ENCODE peak calls at places on chromosomes 12 and 14, in four cellular contexts. I is IMR-90, B is neuronal stem cell, Z is mesendoderm. Y is an unnamed sample.

GRCh38 chr12:27142102-27142721 is 59.8 kb upstream of the C12orf71 start:
- DNase-seq in I (peak), B (peak), Z (peak), Y (peak)

GRCh38 chr12:43836455-43836989 is 641 bp downstream of the TMEM117 start:
- DNase-seq in I (peak), B (no peak), Z (no peak), Y (no peak)

GRCh38 chr14:94969766-94970165 is 187.6 kb downstream of the DICER1 start:
- DNase-seq in I (no peak), B (no peak), Z (no peak), Y (no peak)

GRCh38 chr14:44448816-44449411 is 58.2 kb downstream of the FSCB start:
- DNase-seq in I (no peak), B (no peak), Z (peak), Y (no peak)

GRCh38 chr14:52876311-52876710 is 74.5 kb downstream of the FERMT2 start:
- DNase-seq in I (peak), B (no peak), Z (peak), Y (peak)

GRCh38 chr12:124294686-124295315 is at the start of gene RFLNA:
- DNase-seq in I (no peak), B (peak), Z (peak), Y (peak)

GRCh38 chr12:130819248-130819576 is 19.8 kb downstream of the STX2 start:
- DNase-seq in I (no peak), B (no peak), Z (no peak), Y (no peak)

GRCh38 chr14:71242237-71242748 is 335.0 kb downstream of the PCNX1 start:
- DNase-seq in I (peak), B (no peak), Z (peak), Y (no peak)

GRCh38 chr12:119115296-119115905 is 63.3 kb upstream of the HSPB8 start:
- DNase-seq in I (peak), B (peak), Z (peak), Y (peak)

GRCh38 chr12:10088955-10089354 is 9.8 kb downstream of the CLEC1A start:
- DNase-seq in I (no peak), B (no peak), Z (peak), Y (no peak)

GRCh38 chr12:131912526-131913274 is 16.4 kb upstream of the PUS1 start:
- DNase-seq in I (peak), B (no peak), Z (peak), Y (no peak)

GRCh38 chr12:104121001-104121400 is 17.0 kb downstream of the NFYB start:
- DNase-seq in I (peak), B (no peak), Z (peak), Y (no peak)

GRCh38 chr12:28869197-28869596 is 279.9 kb upstream of the FAR2 start:
- DNase-seq in I (peak), B (no peak), Z (no peak), Y (peak)

GRCh38 chr12:69534389-69534822 is 50.9 kb upstream of the CCT2 start:
- DNase-seq in I (peak), B (peak), Z (peak), Y (peak)

GRCh38 chr12:3215410-3215975 is 138.3 kb downstream of the TSPAN9 start:
- DNase-seq in I (no peak), B (no peak), Z (no peak), Y (no peak)

GRCh38 chr12:104866286-104866685 is 91.8 kb downstream of the SLC41A2 start:
- DNase-seq in I (peak), B (no peak), Z (no peak), Y (no peak)

GRCh38 chr14:72518809-72519377 is 375.0 kb downstream of the DPF3 start:
- DNase-seq in I (no peak), B (no peak), Z (no peak), Y (no peak)

GRCh38 chr12:117119592-117120198 is 20.5 kb upstream of the TESC start:
- DNase-seq in I (no peak), B (peak), Z (peak), Y (peak)

GRCh38 chr12:96489392-96490056 is at the start of gene CFAP54:
- DNase-seq in I (peak), B (peak), Z (peak), Y (peak)

GRCh38 chr14:106204063-106204462 is 677.7 kb downstream of the TMEM121 start:
- DNase-seq in I (no peak), B (no peak), Z (no peak), Y (no peak)

GRCh38 chr12:27013606-27014084 is 539 bp downstream of the TM7SF3 start:
- DNase-seq in I (peak), B (no peak), Z (no peak), Y (no peak)

GRCh38 chr14:92651793-92652382 is 96.5 kb downstream of the LGMN start:
- DNase-seq in I (no peak), B (no peak), Z (no peak), Y (no peak)

GRCh38 chr12:62537544-62537943 is 70.9 kb downstream of the MON2 start:
- DNase-seq in I (peak), B (no peak), Z (no peak), Y (no peak)

GRCh38 chr14:57871487-57872080 is 5.7 kb upstream of the SLC35F4 start:
- DNase-seq in I (peak), B (peak), Z (peak), Y (peak)

GRCh38 chr12:89261982-89262381 is 90.3 kb downstream of the DUSP6 start:
- DNase-seq in I (no peak), B (no peak), Z (no peak), Y (no peak)

GRCh38 chr14:98819132-98819866 is 452.7 kb downstream of the BCL11B start:
- DNase-seq in I (no peak), B (no peak), Z (peak), Y (peak)

GRCh38 chr12:11795910-11796459 is 146.5 kb downstream of the ETV6 start:
- DNase-seq in I (peak), B (peak), Z (peak), Y (peak)

GRCh38 chr14:91167380-91167770 is 53.5 kb downstream of the DGLUCY start:
- DNase-seq in I (no peak), B (no peak), Z (no peak), Y (no peak)

GRCh38 chr14:99649219-99649618 is 4.3 kb downstream of the HHIPL1 start:
- DNase-seq in I (peak), B (no peak), Z (no peak), Y (no peak)

GRCh38 chr14:26993541-26993940 is 395.7 kb upstream of the NOVA1 start:
- DNase-seq in I (no peak), B (no peak), Z (no peak), Y (no peak)

DNA sequence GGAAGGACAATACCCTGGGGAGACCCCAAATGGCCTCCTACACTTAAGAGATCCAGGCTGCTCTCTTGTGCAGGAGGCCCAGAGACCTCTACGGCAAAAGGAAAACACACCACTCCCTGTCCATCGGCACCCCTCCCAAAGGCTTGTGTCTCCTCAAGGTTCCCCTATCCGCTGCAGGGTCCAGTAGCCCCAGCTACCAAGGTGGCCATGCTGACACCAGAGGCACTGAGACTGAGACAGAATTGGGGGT is 631 bp downstream of the DDIT3 start:
- DNase-seq in I (no peak), B (no peak), Z (no peak), Y (no peak)
- H2BK5ac ChIP-seq in I (peak), B (peak), Z (peak), Y (peak)

DNA sequence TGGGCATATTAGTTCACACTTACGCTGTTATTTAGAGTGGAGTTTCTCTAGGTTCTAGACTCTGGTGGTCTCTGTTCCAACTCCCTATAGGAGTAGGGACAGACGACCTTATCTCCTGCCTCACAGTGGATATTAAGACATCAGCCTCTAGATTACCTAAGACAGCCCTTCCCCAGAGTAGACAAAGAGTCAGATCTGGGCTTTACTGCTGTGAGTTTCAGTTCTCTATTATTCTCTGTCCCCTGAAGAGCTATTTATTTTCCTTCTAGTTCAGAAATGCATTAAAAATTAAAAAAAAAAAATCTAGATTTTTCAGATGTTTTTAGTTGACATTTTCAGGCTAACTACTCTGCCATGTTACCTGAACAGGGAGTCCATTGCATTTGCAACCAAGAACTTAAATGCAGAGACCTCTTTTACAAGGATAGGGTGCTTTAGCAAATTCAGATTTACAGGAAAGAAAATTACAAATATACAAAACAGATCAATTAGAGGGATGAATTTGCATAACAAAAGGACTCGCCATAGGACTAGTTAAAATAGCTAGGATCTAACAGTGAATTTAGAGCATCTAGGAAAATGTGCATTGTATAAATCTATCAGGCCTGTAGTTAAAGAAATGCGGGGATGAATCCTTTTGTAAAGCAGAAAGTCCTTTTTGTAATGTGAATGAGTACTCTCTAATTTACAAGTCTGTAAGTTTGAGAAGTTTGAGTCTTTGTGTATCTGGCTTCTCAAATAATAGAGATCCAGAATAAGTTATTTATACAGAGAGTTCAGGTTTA is 381.4 kb downstream of the APAF1 start:
- DNase-seq in I (no peak), B (no peak), Z (no peak), Y (no peak)
- H3K4me2 ChIP-seq in I (no peak), B (no peak), Z (no peak), Y (no peak)

GRCh38 chr12:6493580-6494350 is at the start of gene NCAPD2:
- DNase-seq in I (peak), B (peak), Z (peak), Y (peak)
- H3K4ac ChIP-seq in I (peak), B (no peak), Z (peak), Y (peak)

DNA sequence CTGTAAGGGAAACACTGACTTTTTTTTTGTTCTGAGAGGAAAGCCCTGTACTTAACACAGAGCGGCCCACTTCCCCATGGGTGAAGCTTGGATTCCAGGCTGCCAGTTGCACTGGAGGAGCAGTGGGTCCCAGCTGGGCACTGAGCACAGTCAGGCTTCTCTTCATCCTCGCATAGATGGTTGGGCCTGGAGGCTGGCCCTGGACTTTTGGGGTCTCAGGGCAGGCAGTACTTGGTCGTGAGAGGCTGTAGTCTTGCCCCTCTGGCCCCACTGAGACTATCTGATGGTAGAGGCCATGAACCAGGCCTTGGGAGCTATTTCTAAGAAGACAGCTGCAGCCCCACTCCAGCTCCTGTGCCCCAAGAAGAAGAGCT is 6.2 kb upstream of the LHX5 start:
- DNase-seq in I (no peak), B (no peak), Z (no peak), Y (no peak)
- H2BK5ac ChIP-seq in I (no peak), B (no peak), Z (no peak), Y (no peak)

Y was measured in trophoblast cell.